ENCODE peak calls at places on chromosomes 4 and X, in eight cellular contexts. G is NCI-H1092; H is HT1080; Y is activated CD4-positive, alpha-beta T cell treated with anti-CD3 and anti-CD28 coated beads, Interleukin-2, amount 50 U/mL, for 1 hour; I is Daoy; O is activated T-helper 1 cell treated with anti-CD3 and anti-CD28 coated beads, Interleukin-12 subunit alpha, Interleukin-12 subunit beta, Interleukin-2, Interleukin-4 antibody, amounts not matched to agents 30 ng/mL and 10 ng/mL and 1 ng/mL, durations not matched to agents 14 hours and 24 hours and 36 hours; F is cardiac fibroblast; R is brain microvascular endothelial cell. S is an unnamed sample.

GRCh38 chr4:55386073-55386472 is 9.7 kb upstream of the TMEM165 start:
- DNase-seq in G (no peak), H (no peak), Y (no peak), I (no peak), O (no peak), F (peak; percentile 42), R (peak; percentile 45), S (no peak)

GRCh38 chrX:151183912-151184565 is 7.7 kb downstream of the GPR50 start:
- DNase-seq in G (no peak), H (no peak), Y (no peak), I (no peak), O (no peak), F (no peak), R (no peak), S (no peak)

GRCh38 chrX:20500171-20500865 is 233.6 kb upstream of the RPS6KA3 start:
- DNase-seq in G (no peak), H (no peak), Y (peak; percentile 0), I (no peak), O (no peak), F (no peak), R (no peak), S (no peak)

GRCh38 chr4:1731180-1731579 is 9.9 kb downstream of the TACC3 start:
- DNase-seq in G (no peak), H (peak; percentile 75), Y (no peak), I (peak; percentile 64), O (no peak), F (peak; percentile 25), R (no peak), S (no peak)

GRCh38 chr4:111601671-111602070 is 543.6 kb upstream of the FAM241A start:
- DNase-seq in G (no peak), H (no peak), Y (no peak), I (no peak), O (no peak), F (peak; percentile 43), R (no peak), S (no peak)

GRCh38 chrX:45360571-45360970 is 159.9 kb upstream of the DIPK2B start:
- DNase-seq in G (no peak), H (no peak), Y (no peak), I (no peak), O (no peak), F (no peak), R (no peak), S (no peak)

GRCh38 chr4:25667931-25668557 is 12.4 kb downstream of the SLC34A2 start:
- DNase-seq in G (no peak), H (peak; percentile 33), Y (no peak), I (peak; percentile 51), O (no peak), F (no peak), R (peak; percentile 5), S (no peak)

GRCh38 chr4:172950990-172951389 is 217.6 kb upstream of the GALNT7 start:
- DNase-seq in G (no peak), H (no peak), Y (no peak), I (no peak), O (no peak), F (no peak), R (no peak), S (no peak)

GRCh38 chrX:1700757-1701156 is 85.9 kb downstream of the ASMT start:
- DNase-seq in G (no peak), H (no peak), Y (no peak), I (peak; percentile 10), O (no peak), F (no peak), R (no peak), S (no peak)

GRCh38 chrX:84187501-84188319 is at the start of gene RPS6KA6:
- DNase-seq in G (peak; percentile 81), H (peak; percentile 0), Y (peak; percentile 1), I (peak; percentile 3), O (no peak), F (no peak), R (no peak), S (no peak)

GRCh38 chr4:165502919-165503907 is 124.4 kb downstream of the CPE start:
- DNase-seq in G (no peak), H (peak; percentile 56), Y (no peak), I (peak; percentile 15), O (no peak), F (peak; percentile 65), R (peak; percentile 17), S (peak; percentile 45)

GRCh38 chr4:176276710-176277109 is 7.7 kb upstream of the ASB5 start:
- DNase-seq in G (no peak), H (no peak), Y (no peak), I (no peak), O (no peak), F (no peak), R (no peak), S (no peak)

GRCh38 chr4:24771241-24771640 is 24.1 kb upstream of the SOD3 start:
- DNase-seq in G (no peak), H (no peak), Y (no peak), I (peak; percentile 52), O (no peak), F (no peak), R (no peak), S (no peak)

GRCh38 chrX:154021131-154021611 is 1.5 kb upstream of the IRAK1 start:
- DNase-seq in G (no peak), H (peak; percentile 80), Y (no peak), I (peak; percentile 64), O (no peak), F (peak; percentile 56), R (peak; percentile 39), S (no peak)

GRCh38 chr4:116055857-116056827 is 942.7 kb upstream of the NDST4 start:
- DNase-seq in G (no peak), H (peak; percentile 8), Y (no peak), I (no peak), O (no peak), F (peak; percentile 25), R (no peak), S (peak; percentile 2)

GRCh38 chr4:145069361-145069760 is 28.6 kb downstream of the ANAPC10 start:
- DNase-seq in G (no peak), H (peak; percentile 58), Y (no peak), I (no peak), O (no peak), F (peak; percentile 72), R (peak; percentile 38), S (peak; percentile 11)

GRCh38 chr4:85128246-85129204 is 162.0 kb upstream of the WDFY3 start:
- DNase-seq in G (no peak), H (no peak), Y (no peak), I (no peak), O (no peak), F (no peak), R (no peak), S (no peak)

GRCh38 chr4:48906283-48907173 is at the start of gene OCIAD2:
- DNase-seq in G (peak; percentile 88), H (peak; percentile 61), Y (peak; percentile 81), I (peak; percentile 84), O (peak; percentile 71), F (peak; percentile 43), R (no peak), S (peak; percentile 59)